ENCODE peak calls at places on chromosomes 11 and 22, in five cellular contexts. X, Y, Q, T and M are unnamed samples.

GRCh38 chr11:95128602-95129001 is 39.0 kb downstream of the ENDOD1 start:
- DNase-seq in X (no peak), Q (no peak), Y (no peak), T (no peak), M (no peak)

GRCh38 chr11:3674189-3674588 is 3.0 kb upstream of the CHRNA10 start:
- DNase-seq in T (no peak), X (no peak), Q (no peak), Y (no peak), M (peak)

GRCh38 chr11:32343325-32344008 is 91.9 kb downstream of the WT1 start:
- DNase-seq in Y (no peak), T (no peak), Q (no peak), X (no peak), M (no peak)

GRCh38 chr11:88508808-88509581 is 171.5 kb upstream of the CTSC start:
- DNase-seq in Q (peak), T (peak), X (no peak), Y (peak), M (peak)

GRCh38 chr11:88345408-88345807 is 7.9 kb upstream of the CTSC start:
- DNase-seq in Q (no peak), X (no peak), Y (peak), T (no peak), M (peak)

GRCh38 chr11:112795142-112795815 is 165.9 kb upstream of the NCAM1 start:
- DNase-seq in Q (peak), Y (peak), T (peak), X (no peak), M (peak)

GRCh38 chr22:46078241-46079092 is 71.9 kb upstream of the PPARA start:
- DNase-seq in Q (no peak), Y (peak), T (no peak), X (no peak), M (no peak)

GRCh38 chr11:113474362-113475159 is 637 bp downstream of the DRD2 start:
- DNase-seq in T (peak), Q (peak), Y (peak), X (peak), M (peak)

GRCh38 chr11:76181371-76181770 is 24.9 kb downstream of the WNT11 start:
- DNase-seq in Y (no peak), Q (no peak), T (no peak), X (no peak), M (no peak)

GRCh38 chr22:22687638-22688500 is 43.5 kb downstream of the GGTLC2 start:
- DNase-seq in Y (peak), T (peak), Q (no peak), X (no peak), M (peak)

GRCh38 chr11:10400856-10401255 is 54.2 kb upstream of the AMPD3 start:
- DNase-seq in Y (no peak), X (no peak), Q (no peak), T (no peak), M (no peak)

GRCh38 chr22:36197065-36197440 is 4.6 kb downstream of the APOL4 start:
- DNase-seq in Q (no peak), T (peak), X (peak), Y (peak), M (peak)

GRCh38 chr11:725624-726202 is 19.7 kb downstream of the EPS8L2 start:
- DNase-seq in Q (no peak), T (no peak), X (no peak), Y (no peak), M (no peak)

GRCh38 chr11:70645537-70645936 is 247.2 kb downstream of the CTTN start:
- DNase-seq in Y (no peak), T (no peak), X (no peak), Q (no peak), M (no peak)

GRCh38 chr22:33811208-33811607 is 109.1 kb downstream of the LARGE1 start:
- DNase-seq in T (no peak), X (no peak), Y (no peak), Q (no peak), M (no peak)

GRCh38 chr11:114285599-114285998 is 10.6 kb upstream of the NNMT start:
- DNase-seq in X (no peak), Y (peak), T (no peak), Q (no peak), M (peak)

GRCh38 chr11:124900464-124900863 is 2.8 kb upstream of the ROBO4 start:
- DNase-seq in X (peak), T (no peak), Q (no peak), Y (peak), M (peak)

GRCh38 chr11:84947970-84948600 is 679.1 kb downstream of the DLG2 start:
- DNase-seq in X (no peak), Y (peak), Q (no peak), T (no peak), M (peak)